ENCODE peak calls at places on chromosomes 12 and 14, in five cellular contexts. B is ovary, K is K562, T is A549, Y is epithelial cell of prostate. A is an unnamed sample.
A peak's percentile ranks its signal among the peaks of the same experiment; 100 is the strongest.

GRCh38 chr12:497501-498160 is 37.9 kb downstream of the B4GALNT3 start:
- DNase-seq in Y (no peak), B (no peak), T (no peak), K (no peak), A (no peak)

GRCh38 chr14:74852922-74853530 is 22.9 kb downstream of the PROX2 start:
- DNase-seq in T (no peak), K (no peak), B (no peak), Y (no peak), A (no peak)

GRCh38 chr14:33404054-33404453 is 465.4 kb downstream of the NPAS3 start:
- DNase-seq in K (no peak), B (no peak), T (no peak), Y (peak; percentile 5), A (no peak)

GRCh38 chr14:99751539-99752485 is 41.4 kb upstream of the EML1 start:
- DNase-seq in B (no peak), T (no peak), Y (no peak), K (no peak), A (no peak)

GRCh38 chr12:100199347-100200136 is 1.1 kb upstream of the ACTR6 start:
- DNase-seq in K (peak; percentile 81), Y (no peak), T (peak; percentile 69), B (peak; percentile 71), A (no peak)

GRCh38 chr14:36852853-36853634 is 191.4 kb downstream of the PAX9 start:
- DNase-seq in Y (no peak), B (no peak), T (no peak), K (no peak), A (no peak)

GRCh38 chr12:113506867-113507266 is 35.2 kb upstream of the LHX5 start:
- DNase-seq in K (no peak), Y (no peak), T (no peak), B (no peak), A (no peak)

GRCh38 chr12:126055521-126055920 is 990.3 kb downstream of the AACS start:
- DNase-seq in B (no peak), K (no peak), T (no peak), Y (peak; percentile 26), A (no peak)

GRCh38 chr12:53862831-53863230 is 75.8 kb upstream of the HOXC13 start:
- DNase-seq in T (no peak), Y (peak; percentile 60), B (no peak), K (no peak), A (peak; percentile 86)

GRCh38 chr12:124681779-124682391 is 114.5 kb upstream of the NCOR2 start:
- DNase-seq in Y (no peak), K (no peak), T (peak; percentile 36), B (peak; percentile 33), A (peak; percentile 94)

GRCh38 chr12:50581226-50582184 is 76.7 kb downstream of the DIP2B start:
- DNase-seq in Y (no peak), K (no peak), T (no peak), B (no peak), A (no peak)

GRCh38 chr14:42174357-42174756 is 567.7 kb downstream of the LRFN5 start:
- DNase-seq in K (no peak), T (no peak), Y (no peak), B (no peak), A (no peak)

GRCh38 chr14:58808828-58809227 is 171.1 kb downstream of the DACT1 start:
- DNase-seq in B (peak; percentile 53), T (no peak), K (no peak), Y (peak; percentile 18), A (peak; percentile 78)

GRCh38 chr14:64719601-64720000 is 15.4 kb downstream of the PLEKHG3 start:
- DNase-seq in T (no peak), Y (no peak), B (no peak), K (no peak), A (no peak)

GRCh38 chr14:99330316-99331240 is 58.6 kb upstream of the BCL11B start:
- DNase-seq in T (no peak), B (no peak), K (no peak), Y (no peak), A (no peak)

GRCh38 chr12:25824729-25825128 is 133.8 kb upstream of the RASSF8 start:
- DNase-seq in Y (no peak), K (no peak), T (no peak), B (no peak), A (no peak)

GRCh38 chr12:3054993-3055711 is 22.0 kb upstream of the TSPAN9 start:
- DNase-seq in B (no peak), K (no peak), Y (no peak), T (no peak), A (no peak)

GRCh38 chr14:21910260-21910659 is 236.6 kb upstream of the OR4E1 start:
- DNase-seq in K (no peak), T (no peak), Y (no peak), B (no peak), A (no peak)

GRCh38 chr12:26566670-26567069 is 266.3 kb downstream of the ITPR2 start:
- DNase-seq in K (no peak), Y (no peak), B (no peak), T (no peak), A (no peak)

GRCh38 chr12:76449572-76449971 is 101.4 kb upstream of the BBS10 start:
- DNase-seq in B (no peak), T (no peak), Y (no peak), K (no peak), A (no peak)

GRCh38 chr12:117485984-117486839 is 124.8 kb upstream of the NOS1 start:
- DNase-seq in T (peak; percentile 70), K (no peak), B (no peak), Y (no peak), A (no peak)

GRCh38 chr14:38770245-38770644 is 332.8 kb downstream of the SEC23A start:
- DNase-seq in K (no peak), T (no peak), Y (no peak), B (no peak), A (no peak)

GRCh38 chr12:11651377-11651776 is 1.9 kb downstream of the ETV6 start:
- DNase-seq in B (no peak), Y (no peak), T (no peak), K (no peak), A (no peak)

GRCh38 chr12:11651785-11652184 is 2.3 kb downstream of the ETV6 start:
- DNase-seq in T (no peak), K (no peak), Y (no peak), B (no peak), A (no peak)

GRCh38 chr12:11652351-11653040 is 3.0 kb downstream of the ETV6 start:
- DNase-seq in Y (no peak), K (no peak), T (no peak), B (no peak), A (peak; percentile 93)

GRCh38 chr12:11654338-11654737 is 4.9 kb downstream of the ETV6 start:
- DNase-seq in K (no peak), T (no peak), B (no peak), Y (no peak), A (no peak)

GRCh38 chr12:11653215-11653753 is 3.8 kb downstream of the ETV6 start:
- DNase-seq in B (no peak), K (no peak), T (no peak), Y (no peak), A (no peak)
- H3K27ac ChIP-seq in B (no peak overlapping the region), K (peak overlapping the region; percentile 99), T (no peak overlapping the region), Y (peak overlapping the region; percentile 5), A (peak overlapping the region; percentile 90)

DNA sequence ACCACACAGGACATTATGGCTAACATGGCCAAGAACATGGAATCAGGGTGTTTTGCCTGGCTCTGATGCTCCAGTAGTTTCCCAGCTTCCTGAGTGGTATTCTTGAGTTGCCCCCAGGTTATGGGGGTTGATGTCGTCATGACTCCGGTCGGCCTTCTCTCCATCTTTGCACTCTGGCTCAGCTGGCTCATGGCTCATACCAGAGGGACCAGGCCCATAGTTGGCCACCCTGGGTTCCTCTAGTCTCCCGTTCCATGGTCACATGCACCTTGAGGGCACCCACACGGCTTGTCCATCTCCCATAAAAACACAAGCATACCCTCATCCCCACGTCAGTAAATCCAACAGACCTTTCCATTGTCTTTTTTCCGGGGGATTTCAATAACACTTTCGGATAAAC is 23.7 kb upstream of the MAPKAPK5 start:
- DNase-seq in Y (no peak), T (no peak), K (no peak), B (no peak), A (no peak)
- H3K27ac ChIP-seq in Y (no peak overlapping the region), T (no peak overlapping the region), K (no peak overlapping the region), B (no peak overlapping the region), A (no peak overlapping the region)

GRCh38 chr14:96275182-96276112 is 19.4 kb downstream of the BDKRB1 start:
- DNase-seq in T (peak; percentile 76), Y (no peak), B (peak; percentile 80), K (peak; percentile 71), A (peak; percentile 91)

GRCh38 chr14:96271421-96271762 is 15.4 kb downstream of the BDKRB1 start:
- DNase-seq in K (no peak), T (no peak), Y (peak; percentile 70), B (no peak), A (no peak)

GRCh38 chr14:96273629-96274028 is 17.6 kb downstream of the BDKRB1 start:
- DNase-seq in T (no peak), B (no peak), Y (no peak), K (no peak), A (peak; percentile 87)

GRCh38 chr14:96272777-96273471 is 16.9 kb downstream of the BDKRB1 start:
- DNase-seq in Y (no peak), K (no peak), B (no peak), T (no peak), A (peak; percentile 87)

GRCh38 chr14:96274122-96274910 is 18.3 kb downstream of the BDKRB1 start:
- DNase-seq in T (no peak), Y (no peak), K (no peak), B (no peak), A (peak; percentile 91)
- H3K27ac ChIP-seq in T (peak overlapping the region; percentile 92), Y (no peak overlapping the region), K (no peak overlapping the region), B (no peak overlapping the region), A (peak overlapping the region; percentile 56)

DNA sequence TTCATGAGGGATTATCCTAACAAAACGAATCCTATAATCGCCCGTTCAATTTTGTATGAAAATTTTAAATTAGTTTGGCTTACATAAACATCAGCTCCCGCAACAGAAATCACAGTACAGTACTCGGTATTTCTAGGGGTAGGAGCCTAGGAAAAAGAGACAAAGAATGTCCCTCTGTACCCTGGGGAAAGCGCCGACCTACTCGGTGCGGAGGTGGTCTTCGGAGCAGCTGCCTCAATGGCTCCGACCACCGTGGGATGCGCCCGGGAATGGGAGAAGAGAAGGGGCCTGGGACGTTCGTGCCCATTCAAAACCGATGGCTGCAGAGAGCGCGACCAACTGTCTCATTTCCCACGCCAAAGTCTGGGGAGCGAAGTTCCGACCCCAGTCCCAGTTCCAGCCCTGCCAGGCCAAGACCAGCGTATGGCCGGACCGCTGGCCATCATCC is 627 bp downstream of the GNPNAT1 start:
- DNase-seq in Y (no peak), K (no peak), B (no peak), T (no peak), A (no peak)
- H3K27ac ChIP-seq in Y (peak overlapping the region; percentile 88), K (peak overlapping the region; percentile 79), B (peak overlapping the region; percentile 43), T (peak overlapping the region; percentile 96), A (peak overlapping the region; percentile 91)

GRCh38 chr14:81352413-81352812 is 47.7 kb downstream of the STON2 start:
- DNase-seq in B (no peak), Y (no peak), T (no peak), K (no peak), A (no peak)

GRCh38 chr14:81348086-81348485 is 52.0 kb downstream of the STON2 start:
- DNase-seq in Y (no peak), T (no peak), K (no peak), B (no peak), A (no peak)

GRCh38 chr14:81353691-81354323 is 46.3 kb downstream of the STON2 start:
- DNase-seq in T (no peak), K (no peak), B (no peak), Y (no peak), A (peak; percentile 62)

GRCh38 chr14:81351205-81351604 is 48.9 kb downstream of the STON2 start:
- DNase-seq in Y (no peak), T (no peak), K (no peak), B (no peak), A (no peak)

GRCh38 chr14:81350344-81351096 is 49.6 kb downstream of the STON2 start:
- DNase-seq in B (no peak), Y (no peak), K (no peak), T (no peak), A (no peak)
- H3K27ac ChIP-seq in B (no peak overlapping the region), Y (no peak overlapping the region), K (peak overlapping the region; percentile 9), T (no peak overlapping the region), A (no peak overlapping the region)

A was measured in esophagus muscularis mucosa.